ENCODE peak calls at places on chromosomes 6 and 20, in six cellular contexts. W is HCEC 1CT, H is tibial nerve, X is HFF-Myc, R is HuH-7.5, L is cardiac fibroblast. M is an unnamed sample.

GRCh38 chr6:16524380-16524707 is 236.9 kb downstream of the ATXN1 start:
- DNase-seq in W (peak), L (peak), X (no peak), H (no peak), R (no peak), M (no peak)

GRCh38 chr6:28368522-28368921 is 18.8 kb downstream of the ZKSCAN3 start:
- DNase-seq in W (no peak), R (no peak), L (no peak), H (no peak), X (no peak), M (no peak)

GRCh38 chr6:158879180-158879579 is 60.0 kb upstream of the EZR start:
- DNase-seq in R (no peak), L (peak), X (no peak), H (no peak), W (no peak), M (no peak)

GRCh38 chr6:113172531-113172966 is 684.6 kb upstream of the MARCKS start:
- DNase-seq in W (no peak), X (no peak), L (peak), H (no peak), R (peak), M (no peak)

GRCh38 chr6:81465859-81466258 is 286.6 kb downstream of the TENT5A start:
- DNase-seq in R (no peak), L (peak), X (no peak), W (peak), H (no peak), M (no peak)

GRCh38 chr6:44969446-44970175 is 358.5 kb upstream of the RUNX2 start:
- DNase-seq in W (peak), L (peak), H (no peak), R (no peak), X (no peak), M (no peak)

GRCh38 chr6:41757931-41758640 is 10.9 kb upstream of the PGC start:
- DNase-seq in H (no peak), X (no peak), L (no peak), W (no peak), R (no peak), M (no peak)

GRCh38 chr6:158008894-158009891 is 27.5 kb downstream of the SYNJ2 start:
- DNase-seq in X (peak), W (peak), H (peak), R (no peak), L (peak), M (no peak)

GRCh38 chr6:132932566-132932965 is 118.2 kb downstream of the RPS12 start:
- DNase-seq in H (no peak), W (no peak), R (no peak), X (no peak), L (no peak), M (no peak)

GRCh38 chr6:151070666-151071065 is 169.1 kb upstream of the AKAP12 start:
- DNase-seq in W (peak), H (no peak), L (peak), X (no peak), R (no peak), M (no peak)

GRCh38 chr6:65289491-65289890 is 417.5 kb downstream of the EYS start:
- DNase-seq in R (no peak), W (peak), H (no peak), L (peak), X (no peak), M (no peak)

GRCh38 chr6:161079566-161080262 is 88.1 kb downstream of the MAP3K4 start:
- DNase-seq in X (no peak), H (no peak), L (peak), W (peak), R (no peak), M (no peak)

GRCh38 chr20:41005361-41005729 is 23.3 kb upstream of the TOP1 start:
- DNase-seq in X (peak), R (no peak), L (peak), W (peak), H (peak), M (no peak)

GRCh38 chr6:111423960-111424846 is 58.8 kb downstream of the REV3L start:
- DNase-seq in H (no peak), W (peak), X (no peak), L (peak), R (no peak), M (peak)

GRCh38 chr6:11201772-11202512 is 30.5 kb downstream of the NEDD9 start:
- DNase-seq in X (no peak), H (no peak), R (no peak), W (no peak), L (no peak), M (no peak)

GRCh38 chr6:113050979-113051378 is 703.8 kb downstream of the RFPL4B start:
- DNase-seq in R (no peak), X (no peak), W (no peak), H (no peak), L (no peak), M (peak)

GRCh38 chr6:43766964-43767461 is 3.0 kb upstream of the VEGFA start:
- DNase-seq in H (no peak), L (no peak), W (no peak), R (no peak), X (no peak), M (no peak)

GRCh38 chr20:21708738-21709534 is 3.5 kb downstream of the PAX1 start:
- DNase-seq in W (no peak), H (no peak), L (no peak), R (no peak), X (no peak), M (no peak)

GRCh38 chr20:25274481-25274880 is 26.6 kb downstream of the PYGB start:
- DNase-seq in R (no peak), X (no peak), H (no peak), W (no peak), L (no peak), M (no peak)

GRCh38 chr20:50305636-50306477 is 115.2 kb downstream of the CEBPB start:
- DNase-seq in X (no peak), L (peak), H (peak), W (peak), R (peak), M (no peak)

GRCh38 chr6:75280131-75280855 is 4.3 kb downstream of the TMEM30A start:
- DNase-seq in X (no peak), W (peak), L (no peak), H (no peak), R (no peak), M (no peak)

GRCh38 chr6:17600527-17601388 is 656 bp downstream of the FAM8A1 start:
- DNase-seq in H (peak), L (peak), X (no peak), W (peak), R (no peak), M (peak)

GRCh38 chr20:52476074-52476751 is 284.6 kb upstream of the ZFP64 start:
- DNase-seq in X (no peak), H (no peak), W (no peak), L (no peak), R (no peak), M (no peak)

GRCh38 chr6:38346291-38347079 is 293.2 kb downstream of the BTBD9 start:
- DNase-seq in W (peak), R (no peak), H (no peak), L (peak), X (peak), M (no peak)

GRCh38 chr20:50292324-50293243 is 102.0 kb downstream of the CEBPB start:
- DNase-seq in W (peak), H (peak), X (peak), L (peak), R (peak), M (no peak)

GRCh38 chr20:42721923-42722322 is 467.8 kb downstream of the PTPRT start:
- DNase-seq in R (no peak), W (no peak), H (no peak), L (no peak), X (no peak), M (no peak)

GRCh38 chr20:9344080-9344920 is 170.1 kb upstream of the LAMP5 start:
- DNase-seq in X (peak), R (no peak), L (peak), H (no peak), W (peak), M (no peak)

M was measured in HEK293T.